ENCODE peak calls at places on chromosomes 6 and 20, in eight cellular contexts. Q is HepG2; Y is cardiac fibroblast; L is HFF-Myc; S is A673; O is AG10803; A is bronchial epithelial cell; J is CD4-positive, CD25-positive, alpha-beta regulatory T cell. I is an unnamed sample.

GRCh38 chr20:56843817-56844216 is 214.7 kb downstream of the TFAP2C start:
- DNase-seq in Q (no peak), Y (no peak), L (no peak), S (peak), O (no peak), A (no peak), J (no peak), I (no peak)

GRCh38 chr6:56416247-56416646 is 168.9 kb upstream of the COL21A1 start:
- DNase-seq in Q (no peak), Y (no peak), L (no peak), S (no peak), O (peak), A (no peak), J (no peak), I (no peak)

GRCh38 chr20:16541226-16541625 is 32.0 kb downstream of the KIF16B start:
- DNase-seq in Q (no peak), Y (no peak), L (no peak), S (no peak), O (no peak), A (no peak), J (no peak), I (no peak)

GRCh38 chr6:154757352-154758095 is 24.3 kb downstream of the SCAF8 start:
- DNase-seq in Q (no peak), Y (peak), L (no peak), S (no peak), O (peak), A (peak), J (no peak), I (no peak)

GRCh38 chr20:38426006-38426405 is 9.1 kb downstream of the SNHG17 start:
- DNase-seq in Q (peak), Y (peak), L (peak), S (peak), O (peak), A (peak), J (no peak), I (peak)

GRCh38 chr20:61719691-61720347 is 345.9 kb downstream of the TAF4 start:
- DNase-seq in Q (no peak), Y (no peak), L (no peak), S (no peak), O (no peak), A (no peak), J (peak), I (no peak)

GRCh38 chr20:51176846-51177245 is 153.9 kb upstream of the KCNG1 start:
- DNase-seq in Q (no peak), Y (no peak), L (no peak), S (no peak), O (no peak), A (no peak), J (no peak), I (no peak)

GRCh38 chr6:36677059-36677749 is 1.3 kb upstream of the CDKN1A start:
- DNase-seq in Q (peak), Y (no peak), L (no peak), S (no peak), O (peak), A (peak), J (no peak), I (no peak)

GRCh38 chr6:126661646-126662045 is 321.7 kb downstream of the CENPW start:
- DNase-seq in Q (no peak), Y (peak), L (no peak), S (no peak), O (peak), A (peak), J (no peak), I (peak)

GRCh38 chr20:51678041-51678697 is 90.0 kb downstream of the ATP9A start:
- DNase-seq in Q (no peak), Y (no peak), L (no peak), S (no peak), O (peak), A (no peak), J (no peak), I (no peak)

GRCh38 chr6:100979269-100979668 is 98.1 kb upstream of the ASCC3 start:
- DNase-seq in Q (no peak), Y (no peak), L (no peak), S (no peak), O (no peak), A (no peak), J (no peak), I (no peak)

GRCh38 chr6:43454290-43455033 is 886 bp downstream of the DLK2 start:
- DNase-seq in Q (peak), Y (peak), L (no peak), S (peak), O (peak), A (peak), J (peak), I (peak)

GRCh38 chr20:46552460-46553420 is 2.3 kb upstream of the OCSTAMP start:
- DNase-seq in Q (no peak), Y (no peak), L (no peak), S (no peak), O (no peak), A (no peak), J (peak), I (no peak)

GRCh38 chr6:148969679-148970078 is 222.8 kb downstream of the UST start:
- DNase-seq in Q (no peak), Y (peak), L (no peak), S (no peak), O (peak), A (peak), J (no peak), I (no peak)

GRCh38 chr6:142013286-142013685 is 119.4 kb upstream of the GJE1 start:
- DNase-seq in Q (no peak), Y (peak), L (peak), S (peak), O (peak), A (peak), J (peak), I (peak)

GRCh38 chr20:61434361-61434781 is 182.3 kb downstream of the CDH4 start:
- DNase-seq in Q (no peak), Y (no peak), L (no peak), S (peak), O (peak), A (no peak), J (no peak), I (no peak)

GRCh38 chr6:4085329-4085695 is 6.4 kb upstream of the FAM217A start:
- DNase-seq in Q (no peak), Y (peak), L (no peak), S (no peak), O (peak), A (peak), J (no peak), I (no peak)

GRCh38 chr6:143999406-143999805 is 8.7 kb downstream of the PLAGL1 start:
- DNase-seq in Q (no peak), Y (peak), L (no peak), S (no peak), O (peak), A (peak), J (no peak), I (peak)

GRCh38 chr20:56350842-56351241 is 7.9 kb upstream of the FAM210B start:
- DNase-seq in Q (no peak), Y (no peak), L (no peak), S (no peak), O (peak), A (no peak), J (no peak), I (no peak)

GRCh38 chr20:24470782-24471582 is 1.6 kb downstream of the SYNDIG1 start:
- DNase-seq in Q (no peak), Y (no peak), L (no peak), S (peak), O (no peak), A (no peak), J (no peak), I (no peak)

GRCh38 chr6:57262901-57263694 is 41.0 kb upstream of the RAB23 start:
- DNase-seq in Q (no peak), Y (peak), L (peak), S (no peak), O (peak), A (peak), J (no peak), I (no peak)

GRCh38 chr6:87822011-87822410 is 120.0 kb upstream of the AKIRIN2 start:
- DNase-seq in Q (peak), Y (no peak), L (no peak), S (no peak), O (no peak), A (no peak), J (no peak), I (no peak)

GRCh38 chr6:119280080-119280479 is 69.5 kb downstream of the MAN1A1 start:
- DNase-seq in Q (no peak), Y (no peak), L (no peak), S (no peak), O (no peak), A (no peak), J (no peak), I (no peak)

GRCh38 chr6:5175635-5176034 is 85.1 kb downstream of the LYRM4 start:
- DNase-seq in Q (no peak), Y (no peak), L (no peak), S (no peak), O (no peak), A (no peak), J (no peak), I (no peak)

GRCh38 chr6:6319947-6320811 is at the start of gene F13A1:
- DNase-seq in Q (no peak), Y (no peak), L (no peak), S (no peak), O (no peak), A (no peak), J (no peak), I (no peak)

GRCh38 chr20:4244700-4245485 is 229.5 kb upstream of the RNF24 start:
- DNase-seq in Q (peak), Y (no peak), L (no peak), S (no peak), O (no peak), A (no peak), J (no peak), I (no peak)

GRCh38 chr6:34981951-34982350 is 92.9 kb downstream of the ANKS1A start:
- DNase-seq in Q (no peak), Y (peak), L (no peak), S (peak), O (peak), A (peak), J (no peak), I (no peak)

GRCh38 chr20:62312662-62312977 is 9.8 kb downstream of the ADRM1 start:
- DNase-seq in Q (no peak), Y (no peak), L (no peak), S (no peak), O (no peak), A (no peak), J (no peak), I (no peak)

GRCh38 chr6:138666636-138667035 is 106.9 kb upstream of the CCDC28A start:
- DNase-seq in Q (no peak), Y (peak), L (no peak), S (no peak), O (no peak), A (peak), J (no peak), I (no peak)

GRCh38 chr20:35342154-35342769 is 50.0 kb upstream of the FAM83C start:
- DNase-seq in Q (no peak), Y (peak), L (no peak), S (no peak), O (no peak), A (no peak), J (no peak), I (no peak)

GRCh38 chr6:170106906-170107525 is 183.9 kb downstream of the DLL1 start:
- DNase-seq in Q (no peak), Y (no peak), L (no peak), S (no peak), O (no peak), A (no peak), J (no peak), I (no peak)

GRCh38 chr6:7640607-7641577 is 50.9 kb downstream of the SNRNP48 start:
- DNase-seq in Q (peak), Y (peak), L (no peak), S (no peak), O (peak), A (peak), J (no peak), I (peak)

GRCh38 chr6:129558248-129558647 is 151.7 kb downstream of the ARHGAP18 start:
- DNase-seq in Q (no peak), Y (no peak), L (no peak), S (no peak), O (no peak), A (no peak), J (no peak), I (no peak)

GRCh38 chr6:91965872-91966271 is 1379.0 kb upstream of the MAP3K7 start:
- DNase-seq in Q (no peak), Y (no peak), L (no peak), S (no peak), O (no peak), A (no peak), J (no peak), I (no peak)

GRCh38 chr6:138885156-138885819 is 89.4 kb downstream of the ECT2L start:
- DNase-seq in Q (no peak), Y (no peak), L (no peak), S (no peak), O (no peak), A (no peak), J (no peak), I (no peak)

GRCh38 chr6:88867841-88868558 is 95.4 kb downstream of the RNGTT start:
- DNase-seq in Q (no peak), Y (peak), L (no peak), S (no peak), O (peak), A (peak), J (no peak), I (no peak)

GRCh38 chr6:28277746-28278145 is 3.6 kb upstream of the PGBD1 start:
- DNase-seq in Q (no peak), Y (no peak), L (no peak), S (no peak), O (peak), A (no peak), J (no peak), I (no peak)

GRCh38 chr6:28281288-28282064 is at the start of gene PGBD1:
- DNase-seq in Q (peak), Y (peak), L (no peak), S (peak), O (peak), A (peak), J (peak), I (peak)

GRCh38 chr6:28280595-28281287 is 631 bp upstream of the PGBD1 start:
- DNase-seq in Q (no peak), Y (no peak), L (no peak), S (no peak), O (no peak), A (no peak), J (no peak), I (no peak)

GRCh38 chr6:28282923-28283322 is 1.6 kb downstream of the PGBD1 start:
- DNase-seq in Q (no peak), Y (peak), L (no peak), S (peak), O (no peak), A (no peak), J (no peak), I (no peak)
- H3K4me3 ChIP-seq in Q (no peak), Y (no peak), L (no peak), S (no peak), O (no peak), A (no peak), J (no peak), I (no peak)

GRCh38 chr20:25622049-25622448 is 1.8 kb downstream of the NANP start:
- DNase-seq in Q (no peak), Y (no peak), L (no peak), S (no peak), O (no peak), A (no peak), J (no peak), I (no peak)
- H3K4me3 ChIP-seq in Q (peak), Y (no peak), L (peak), S (peak), O (no peak), A (no peak), J (no peak), I (peak)

DNA sequence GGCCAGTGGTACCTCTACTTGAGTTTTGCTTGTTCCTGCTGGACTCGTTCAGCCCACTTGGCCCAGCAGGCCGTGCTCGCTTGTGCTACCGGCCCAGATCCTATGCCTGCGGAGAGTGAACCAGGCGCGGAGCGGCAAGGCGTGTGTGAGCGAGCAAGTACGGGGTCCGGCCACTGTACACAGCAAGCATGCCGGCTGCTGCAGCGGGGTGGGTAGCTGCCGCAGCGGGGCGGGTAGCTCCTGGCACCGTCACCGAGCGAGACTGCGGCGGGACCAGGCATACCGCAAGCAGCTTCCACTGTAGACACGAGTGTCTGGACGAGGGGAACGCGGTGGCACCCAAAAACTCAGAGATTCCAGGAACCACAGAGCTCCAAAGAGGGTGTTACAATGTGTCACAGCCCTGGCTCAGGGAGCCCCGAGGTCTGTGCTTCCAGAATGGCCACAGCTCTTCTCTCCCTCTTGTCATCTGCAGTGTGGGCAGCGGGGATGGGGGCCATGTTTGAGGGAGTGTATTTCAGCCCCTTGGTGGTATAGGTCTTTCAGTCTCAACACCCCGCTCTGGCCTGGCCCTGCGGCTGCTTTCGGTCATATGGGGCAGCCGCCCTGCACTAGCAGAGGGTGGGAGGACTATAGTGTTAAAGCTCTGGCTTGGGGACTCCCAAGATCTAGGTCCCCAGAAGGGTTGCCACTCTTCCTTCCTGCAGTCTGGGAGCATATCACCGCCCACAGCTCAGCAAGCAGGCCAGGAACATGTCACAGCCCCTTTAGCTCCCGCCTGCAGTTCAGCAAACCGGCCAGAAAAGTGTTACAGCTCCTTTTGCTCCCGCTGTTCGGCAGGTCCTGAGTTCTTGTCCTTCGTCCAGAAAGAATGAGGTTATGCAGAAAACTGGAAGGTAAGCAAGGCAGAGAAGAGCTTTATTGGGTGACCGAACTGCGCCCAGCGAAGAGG is 6.1 kb upstream of the RWDD1 start:
- DNase-seq in Q (no peak), Y (no peak), L (no peak), S (no peak), O (peak), A (no peak), J (peak), I (no peak)
- H3K4me3 ChIP-seq in Q (peak), Y (no peak), L (no peak), S (no peak), O (peak), A (peak), J (no peak), I (peak)

DNA sequence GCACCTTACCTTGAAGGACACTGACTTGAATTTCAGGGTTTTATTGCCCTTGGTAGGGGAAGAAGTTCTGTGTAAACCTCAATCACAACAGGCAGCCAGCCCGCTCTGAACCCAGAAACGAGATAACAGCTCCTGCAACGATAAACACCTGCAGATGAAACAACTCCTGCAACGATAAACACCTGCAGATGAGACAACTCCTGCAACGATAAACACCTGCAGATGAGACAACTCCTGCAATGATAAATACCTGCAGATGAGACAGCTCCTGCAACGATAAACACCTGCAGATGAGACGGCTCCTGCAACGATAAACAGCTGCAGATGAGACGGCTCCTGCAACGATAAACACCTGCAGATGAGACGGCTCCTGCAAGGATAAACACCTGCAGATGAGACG is 54.0 kb upstream of the TBXT start:
- DNase-seq in Q (no peak), Y (no peak), L (no peak), S (no peak), O (no peak), A (no peak), J (peak), I (no peak)
- H3K4me3 ChIP-seq in Q (no peak), Y (no peak), L (no peak), S (no peak), O (no peak), A (no peak), J (no peak), I (no peak)

GRCh38 chr6:164396071-164397047 is 913.0 kb downstream of the C6orf118 start:
- DNase-seq in Q (no peak), Y (peak), L (no peak), S (no peak), O (peak), A (no peak), J (peak), I (no peak)
- H3K4me3 ChIP-seq in Q (no peak), Y (no peak), L (no peak), S (no peak), O (peak), A (no peak), J (peak), I (no peak)

GRCh38 chr6:164414695-164415094 is 894.7 kb downstream of the C6orf118 start:
- DNase-seq in Q (no peak), Y (no peak), L (no peak), S (no peak), O (no peak), A (no peak), J (no peak), I (no peak)

GRCh38 chr6:164412566-164412965 is 896.8 kb downstream of the C6orf118 start:
- DNase-seq in Q (no peak), Y (no peak), L (no peak), S (no peak), O (no peak), A (no peak), J (no peak), I (no peak)

GRCh38 chr6:164408868-164409267 is 900.5 kb downstream of the C6orf118 start:
- DNase-seq in Q (no peak), Y (no peak), L (no peak), S (no peak), O (no peak), A (peak), J (no peak), I (no peak)

GRCh38 chr6:164409309-164410009 is 899.9 kb downstream of the C6orf118 start:
- DNase-seq in Q (no peak), Y (no peak), L (no peak), S (no peak), O (no peak), A (no peak), J (no peak), I (no peak)

GRCh38 chr6:164410017-164410416 is 899.4 kb downstream of the C6orf118 start:
- DNase-seq in Q (no peak), Y (no peak), L (no peak), S (no peak), O (no peak), A (no peak), J (no peak), I (no peak)
- H3K4me3 ChIP-seq in Q (no peak), Y (no peak), L (no peak), S (no peak), O (no peak), A (no peak), J (no peak), I (no peak)

I was measured in retinal pigment epithelial cell.